ENCODE peak calls at places on chromosomes 12 and 14, in four cellular contexts. R is HepG2, W is K562, D is HCT116. Q is an unnamed sample.

GRCh38 chr14:25389948-25390347 is 340.0 kb upstream of the STXBP6 start:
- DNase-seq in D (no peak), W (no peak), R (no peak), Q (no peak)

GRCh38 chr14:45252356-45253069 is 489 bp downstream of the MIS18BP1 start:
- DNase-seq in D (no peak), W (no peak), R (no peak), Q (no peak)

GRCh38 chr14:71666579-71667145 is 265.6 kb upstream of the RGS6 start:
- DNase-seq in D (no peak), W (no peak), R (no peak), Q (no peak)

GRCh38 chr14:46571970-46572369 is 79.6 kb downstream of the RPL10L start:
- DNase-seq in R (peak; percentile 0), W (no peak), D (no peak), Q (no peak)

GRCh38 chr12:106032141-106032925 is 106.4 kb downstream of the NUAK1 start:
- DNase-seq in D (no peak), R (no peak), W (no peak), Q (no peak)

GRCh38 chr12:114221136-114221838 is 184.7 kb downstream of the TBX5 start:
- DNase-seq in R (no peak), D (no peak), W (no peak), Q (no peak)

GRCh38 chr14:21987937-21988336 is 314.3 kb upstream of the OR4E1 start:
- DNase-seq in D (peak; percentile 45), R (peak; percentile 68), W (peak; percentile 10), Q (no peak)

GRCh38 chr14:76193696-76194095 is 42.0 kb downstream of the GPATCH2L start:
- DNase-seq in W (no peak), R (no peak), D (no peak), Q (no peak)

GRCh38 chr12:18970603-18971002 is 158.9 kb upstream of the PLEKHA5 start:
- DNase-seq in D (no peak), W (peak; percentile 16), R (no peak), Q (no peak)

GRCh38 chr14:24110485-24110884 is 4.1 kb upstream of the DCAF11 start:
- DNase-seq in R (no peak), W (no peak), D (no peak), Q (no peak)

GRCh38 chr12:88566430-88566829 is 13.8 kb downstream of the KITLG start:
- DNase-seq in W (no peak), R (peak; percentile 84), D (no peak), Q (no peak)

GRCh38 chr12:105935106-105935505 is 203.6 kb downstream of the NUAK1 start:
- DNase-seq in D (no peak), W (no peak), R (no peak), Q (no peak)

GRCh38 chr12:29039013-29039412 is 110.1 kb upstream of the FAR2 start:
- DNase-seq in D (no peak), R (no peak), W (no peak), Q (no peak)

GRCh38 chr14:51507556-51508511 is 143.9 kb upstream of the FRMD6 start:
- DNase-seq in R (no peak), W (no peak), D (no peak), Q (no peak)

GRCh38 chr12:92419201-92419600 is 273.6 kb upstream of the BTG1 start:
- DNase-seq in W (no peak), R (no peak), D (no peak), Q (no peak)

GRCh38 chr14:30193791-30194407 is 266.3 kb upstream of the PRKD1 start:
- DNase-seq in R (no peak), D (no peak), W (no peak), Q (no peak)

GRCh38 chr12:14167005-14167628 is 185.7 kb upstream of the GRIN2B start:
- DNase-seq in D (peak; percentile 61), R (peak; percentile 30), W (peak; percentile 38), Q (peak; percentile 36)

GRCh38 chr12:101570022-101570421 is 24.7 kb upstream of the MYBPC1 start:
- DNase-seq in D (no peak), R (peak; percentile 81), W (no peak), Q (no peak)

GRCh38 chr14:36507847-36508417 is 12.1 kb downstream of the NKX2-1 start:
- DNase-seq in W (no peak), D (no peak), R (no peak), Q (no peak)

GRCh38 chr12:119780786-119781434 is 96.2 kb downstream of the CIT start:
- DNase-seq in R (peak; percentile 37), D (peak; percentile 39), W (peak; percentile 57), Q (no peak)

GRCh38 chr12:48822711-48823110 is 4.4 kb downstream of the CACNB3 start:
- DNase-seq in R (no peak), D (no peak), W (no peak), Q (no peak)

GRCh38 chr12:128969480-128970055 is 116.3 kb downstream of the GLT1D1 start:
- DNase-seq in D (no peak), R (no peak), W (peak; percentile 34), Q (no peak)

GRCh38 chr14:95360828-95361227 is 41.1 kb upstream of the CLMN start:
- DNase-seq in R (no peak), D (no peak), W (no peak), Q (no peak)

GRCh38 chr12:47967461-47968430 is 4.3 kb downstream of the TMEM106C start:
- DNase-seq in R (no peak), D (no peak), W (no peak), Q (no peak)

GRCh38 chr12:24679135-24679534 is 269.8 kb downstream of the BCAT1 start:
- DNase-seq in R (peak; percentile 16), D (no peak), W (no peak), Q (no peak)

DNA sequence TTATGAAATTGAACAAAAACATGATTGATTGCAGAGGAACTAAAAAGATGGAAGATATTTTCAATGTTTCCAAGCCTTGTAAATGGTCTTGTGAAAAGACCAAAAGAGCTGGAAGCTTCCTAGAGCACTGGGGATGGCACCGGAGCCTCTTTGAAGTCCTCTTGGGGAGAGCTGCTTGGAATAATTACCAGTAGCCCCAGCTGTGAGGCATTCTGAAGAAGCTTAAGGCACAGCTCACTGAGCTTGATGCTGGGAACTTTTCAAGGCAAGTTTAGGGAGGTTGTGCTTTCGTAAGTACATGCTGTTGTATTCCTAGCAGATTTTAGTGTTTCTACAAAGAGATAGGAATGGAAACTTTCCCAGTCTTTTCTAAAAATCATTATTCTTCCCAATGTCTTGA is 13.9 kb downstream of the PDZRN4 start:
- DNase-seq in D (no peak), R (no peak), W (no peak), Q (no peak)
- TF ChIP-seq TCF7L2 in D (no peak), R (no peak), W (no peak), Q (no peak)

DNA sequence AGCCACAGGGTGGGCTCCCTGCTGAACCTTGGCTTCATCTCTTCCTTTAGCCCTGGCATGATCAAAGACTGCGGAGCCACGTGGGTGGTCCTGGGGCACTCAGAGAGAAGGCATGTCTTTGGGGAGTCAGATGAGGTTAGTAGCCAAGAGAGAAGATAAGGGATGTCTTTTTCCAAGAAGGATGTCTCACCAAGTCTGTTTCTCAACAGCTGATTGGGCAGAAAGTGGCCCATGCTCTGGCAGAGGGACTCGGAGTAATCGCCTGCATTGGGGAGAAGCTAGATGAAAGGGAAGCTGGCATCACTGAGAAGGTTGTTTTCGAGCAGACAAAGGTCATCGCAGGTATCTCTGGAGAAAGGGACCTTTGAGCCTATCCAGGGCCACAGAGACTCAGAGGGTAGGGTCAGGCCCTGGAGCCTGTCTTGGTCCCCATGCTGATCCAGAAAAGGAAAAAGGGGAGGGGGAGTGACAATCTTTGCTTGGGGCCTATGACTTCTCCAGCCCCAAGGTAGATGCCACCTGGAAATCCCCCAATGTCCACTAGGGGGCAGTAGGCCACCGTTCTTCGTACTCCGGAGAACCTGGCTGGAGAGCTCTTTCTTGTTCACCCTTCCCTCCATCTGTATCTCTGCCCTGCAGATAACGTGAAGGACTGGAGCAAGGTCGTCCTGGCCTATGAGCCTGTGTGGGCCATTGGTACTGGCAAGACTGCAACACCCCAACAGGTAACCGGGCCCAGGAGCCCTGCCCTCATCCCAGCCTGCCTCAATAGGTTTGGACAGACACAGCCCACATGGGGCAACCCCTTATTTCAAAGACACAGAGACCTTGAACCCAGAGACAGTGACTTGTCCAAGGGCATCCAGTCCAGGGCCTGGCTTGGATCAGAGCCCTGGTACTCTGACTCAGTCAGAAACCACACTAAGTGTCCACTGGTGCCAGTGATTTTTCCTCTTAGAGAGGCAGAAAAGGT is 2.0 kb downstream of the TPI1 start:
- DNase-seq in W (peak; percentile 31), D (peak; percentile 64), R (peak; percentile 77), Q (no peak)
- H3K27ac ChIP-seq in W (peak overlapping the region; percentile 94), D (peak overlapping the region; percentile 96), R (peak overlapping the region; percentile 87), Q (peak overlapping the region; percentile 72)

DNA sequence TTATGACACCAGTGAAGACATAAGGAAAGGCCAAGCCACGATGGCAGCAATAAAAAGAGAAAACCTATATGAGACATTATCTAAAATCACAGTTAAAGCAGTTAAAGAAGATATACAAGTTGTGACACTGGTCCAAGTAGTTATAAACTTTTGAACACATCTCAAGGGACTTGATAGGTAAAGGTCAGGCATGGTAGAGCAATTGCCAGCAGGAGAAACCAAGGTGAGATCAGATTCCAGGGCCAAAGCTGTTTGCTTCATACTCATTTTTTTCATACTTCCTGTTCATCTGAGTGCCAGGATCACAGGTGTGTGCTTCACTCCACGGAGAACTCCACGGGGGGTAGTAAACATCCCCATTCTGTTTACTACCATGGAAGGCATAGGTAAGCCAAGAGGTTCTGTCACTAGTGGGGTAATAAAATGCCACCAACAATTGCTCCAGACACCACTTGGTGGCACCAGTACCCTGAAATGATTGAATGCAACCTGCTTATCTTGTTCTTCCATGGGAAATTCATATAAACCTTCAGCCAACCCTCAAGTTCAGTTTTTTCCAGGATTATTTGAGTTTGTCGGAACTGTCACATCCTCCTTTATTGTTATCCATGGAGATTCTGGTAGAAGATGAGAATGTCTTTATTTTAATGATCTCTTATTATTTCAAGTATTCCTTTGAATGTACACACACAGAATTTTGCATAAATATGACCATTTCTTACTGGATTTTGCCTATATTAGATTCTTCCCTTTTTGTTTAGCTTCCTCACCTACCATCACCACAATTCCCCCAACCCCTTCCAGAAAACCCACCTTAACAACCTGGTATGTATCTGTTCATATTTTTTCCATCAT is 59.2 kb upstream of the TSPAN8 start:
- DNase-seq in W (peak; percentile 27), R (peak; percentile 28), D (peak; percentile 55), Q (peak; percentile 4)
- TF ChIP-seq CTCF in W (peak; percentile 86), R (peak; percentile 61), D (peak; percentile 70), Q (peak; percentile 68)

GRCh38 chr12:2646341-2646740 is 148.4 kb upstream of the FKBP4 start:
- DNase-seq in D (no peak), R (no peak), W (no peak), Q (no peak)
- TF ChIP-seq TCF7L2 in D (no peak), R (no peak), W (no peak), Q (no peak)

GRCh38 chr14:54085137-54085810 is 128.6 kb upstream of the BMP4 start:
- DNase-seq in R (peak; percentile 47), D (no peak), W (no peak), Q (no peak)
- H3K27ac ChIP-seq in R (peak overlapping the region; percentile 22), D (no peak overlapping the region), W (no peak overlapping the region), Q (no peak overlapping the region)

DNA sequence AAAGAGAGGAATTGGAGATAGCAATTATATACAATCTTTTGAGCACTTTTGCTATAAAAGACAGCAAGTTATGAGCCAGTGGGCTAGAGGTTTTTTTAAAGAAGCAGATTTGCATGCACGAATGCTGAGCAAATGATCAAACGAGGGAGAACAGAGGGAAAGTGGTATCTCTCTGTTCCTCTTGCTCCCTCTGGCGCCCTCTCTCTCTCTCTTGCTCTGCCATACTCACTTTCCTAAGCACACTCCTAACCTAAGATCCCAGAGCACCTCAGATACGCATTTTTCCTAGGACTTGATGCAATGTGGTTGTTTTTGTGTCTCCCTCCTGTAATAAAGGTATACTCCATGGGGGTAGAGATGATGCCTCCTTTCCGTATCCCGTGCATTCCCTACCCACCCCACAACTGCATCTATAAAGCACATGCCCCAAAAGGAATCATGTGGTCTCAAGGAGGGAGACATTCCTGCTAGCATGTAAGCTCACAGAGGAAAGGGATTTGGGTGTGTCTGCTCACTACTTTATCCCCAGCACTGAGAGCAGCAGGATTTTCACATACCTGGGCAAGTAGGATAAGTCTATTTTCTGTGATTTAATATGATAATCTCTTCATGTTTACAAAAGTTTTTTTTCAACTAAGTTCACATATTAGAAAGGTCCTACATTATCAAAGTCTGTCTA is 270.2 kb downstream of the SSPN start:
- DNase-seq in D (no peak), R (no peak), W (no peak), Q (no peak)
- TF ChIP-seq CTCF in D (no peak), R (peak; percentile 5), W (peak; percentile 37), Q (peak; percentile 54)

Q was measured in Panc1.